ENCODE peak calls at places on chromosomes 12 and 14, in ten cellular contexts. Z is upper lobe of left lung; C is EH; E is IMR-90; U is mesothelial cell of epicardium; S is ELF-1; A is WTC11; G is NCI-H82; O is HFF-Myc; R is stimulated activated CD8-positive, alpha-beta memory T cell treated with anti-CD3 and anti-CD28 coated beads, Interleukin-4, amount 100 ng/mL, for 24 hours. L is an unnamed sample.
A peak's percentile ranks its signal among the peaks of the same experiment; 100 is the strongest.

GRCh38 chr12:79858518-79858917 is 76.4 kb downstream of the PPP1R12A start:
- DNase-seq in Z (no peak), C (peak; percentile 72), E (peak; percentile 19), U (no peak), S (no peak), A (no peak), G (no peak), O (no peak), R (no peak), L (no peak)

GRCh38 chr12:106645465-106646330 is 62.9 kb downstream of the RFX4 start:
- DNase-seq in Z (no peak), C (no peak), E (no peak), U (no peak), S (no peak), A (no peak), G (no peak), O (no peak), R (no peak), L (no peak)

GRCh38 chr12:66971816-66972215 is 292.9 kb upstream of the GRIP1 start:
- DNase-seq in Z (no peak), C (no peak), E (no peak), U (no peak), S (no peak), A (no peak), G (no peak), O (no peak), R (no peak), L (no peak)

GRCh38 chr12:118537481-118537917 is 161.1 kb downstream of the SUDS3 start:
- DNase-seq in Z (no peak), C (peak; percentile 4), E (no peak), U (no peak), S (no peak), A (no peak), G (peak; percentile 25), O (no peak), R (no peak), L (no peak)

GRCh38 chr14:58287607-58288042 is 10.7 kb upstream of the ARID4A start:
- DNase-seq in Z (no peak), C (no peak), E (no peak), U (no peak), S (no peak), A (no peak), G (no peak), O (no peak), R (no peak), L (no peak)

GRCh38 chr14:99412122-99413061 is 68.3 kb downstream of the SETD3 start:
- DNase-seq in Z (no peak), C (peak; percentile 25), E (peak; percentile 25), U (no peak), S (peak; percentile 71), A (peak; percentile 63), G (peak; percentile 60), O (no peak), R (no peak), L (no peak)

GRCh38 chr12:105013892-105014291 is 27.8 kb downstream of the NOPCHAP1 start:
- DNase-seq in Z (no peak), C (peak; percentile 72), E (peak; percentile 38), U (no peak), S (no peak), A (no peak), G (no peak), O (no peak), R (no peak), L (no peak)

GRCh38 chr12:42761601-42762350 is 172.2 kb upstream of the PRICKLE1 start:
- DNase-seq in Z (no peak), C (peak; percentile 77), E (no peak), U (no peak), S (no peak), A (no peak), G (no peak), O (no peak), R (no peak), L (peak; percentile 82)

GRCh38 chr12:124310785-124311184 is 15.9 kb downstream of the RFLNA start:
- DNase-seq in Z (no peak), C (no peak), E (no peak), U (no peak), S (no peak), A (no peak), G (no peak), O (no peak), R (no peak), L (no peak)

GRCh38 chr14:55927059-55927458 is 191.2 kb upstream of the PELI2 start:
- DNase-seq in Z (no peak), C (no peak), E (no peak), U (no peak), S (peak; percentile 66), A (no peak), G (no peak), O (no peak), R (no peak), L (no peak)

GRCh38 chr12:15001733-15002471 is 29.1 kb downstream of the PDE6H start:
- DNase-seq in Z (peak; percentile 2), C (peak; percentile 30), E (peak; percentile 21), U (no peak), S (peak; percentile 34), A (peak; percentile 34), G (peak; percentile 69), O (no peak), R (no peak), L (no peak)

GRCh38 chr12:17304503-17305347 is 698.8 kb upstream of the LMO3 start:
- DNase-seq in Z (no peak), C (no peak), E (no peak), U (no peak), S (no peak), A (no peak), G (no peak), O (no peak), R (no peak), L (no peak)

GRCh38 chr12:103852498-103852992 is 11.5 kb upstream of the NT5DC3 start:
- DNase-seq in Z (no peak), C (no peak), E (peak; percentile 54), U (no peak), S (no peak), A (no peak), G (no peak), O (peak; percentile 46), R (no peak), L (no peak)

GRCh38 chr12:118418385-118419057 is 42.2 kb downstream of the SUDS3 start:
- DNase-seq in Z (no peak), C (no peak), E (no peak), U (no peak), S (no peak), A (no peak), G (no peak), O (no peak), R (no peak), L (no peak)

GRCh38 chr12:95328708-95329107 is 111.1 kb downstream of the VEZT start:
- DNase-seq in Z (no peak), C (no peak), E (no peak), U (no peak), S (no peak), A (no peak), G (no peak), O (no peak), R (no peak), L (no peak)

GRCh38 chr12:115943630-115944391 is 333.7 kb downstream of the MED13L start:
- DNase-seq in Z (no peak), C (no peak), E (no peak), U (no peak), S (no peak), A (no peak), G (no peak), O (no peak), R (no peak), L (no peak)

GRCh38 chr12:117671734-117672133 is 297.1 kb downstream of the KSR2 start:
- DNase-seq in Z (no peak), C (peak; percentile 36), E (no peak), U (no peak), S (peak; percentile 86), A (peak; percentile 91), G (peak; percentile 87), O (no peak), R (no peak), L (peak; percentile 21)